ENCODE peak calls at places on chromosomes 1 and 21, in ten cellular contexts. B is kidney epithelial cell, Q is AG09309, J is breast epithelium, C is cardiac fibroblast, P is lung, U is mammary epithelial cell, G is colonic mucosa, V is tibial artery, X is testis. R is an unnamed sample.

GRCh38 chr1:30768169-30768829 is 10.7 kb upstream of the LAPTM5 start:
- DNase-seq in B (no peak), J (no peak), U (no peak), Q (no peak), G (no peak), C (no peak), X (no peak), V (no peak), P (no peak), R (no peak)

GRCh38 chr1:191590578-191590977 is 567.7 kb upstream of the RGS18 start:
- DNase-seq in J (no peak), P (no peak), U (no peak), G (no peak), V (no peak), C (no peak), Q (no peak), B (no peak), X (no peak), R (no peak)

GRCh38 chr1:54311506-54311905 is 94.7 kb downstream of the SSBP3 start:
- DNase-seq in X (no peak), J (no peak), V (no peak), C (no peak), G (no peak), P (no peak), Q (no peak), B (no peak), U (no peak), R (no peak)

GRCh38 chr1:44170281-44170823 is 28.9 kb upstream of the KLF18 start:
- DNase-seq in G (no peak), U (no peak), C (peak), P (no peak), Q (peak), J (no peak), V (no peak), B (no peak), X (no peak), R (peak)

GRCh38 chr1:91885331-91885715 is 628 bp downstream of the TGFBR3 start:
- DNase-seq in V (peak), C (peak), X (peak), B (no peak), U (no peak), J (no peak), G (peak), P (peak), Q (no peak), R (peak)

GRCh38 chr1:43344267-43344666 is 6.6 kb downstream of the MPL start:
- DNase-seq in C (peak), U (no peak), X (no peak), V (peak), J (no peak), B (no peak), G (no peak), P (no peak), Q (no peak), R (no peak)

GRCh38 chr1:112708002-112708448 is 1.1 kb upstream of the RHOC start:
- DNase-seq in V (no peak), C (no peak), X (no peak), G (no peak), B (no peak), Q (no peak), J (no peak), U (no peak), P (no peak), R (no peak)

GRCh38 chr21:38219049-38219628 is 37.7 kb upstream of the KCNJ15 start:
- DNase-seq in U (peak), P (peak), G (peak), Q (peak), C (peak), V (peak), B (no peak), J (peak), X (peak), R (peak)

GRCh38 chr1:24957016-24957807 is 27.1 kb upstream of the RUNX3 start:
- DNase-seq in J (no peak), V (no peak), Q (no peak), P (no peak), X (no peak), U (peak), G (no peak), C (no peak), B (no peak), R (no peak)

GRCh38 chr1:92820551-92820950 is 11.3 kb upstream of the RPL5 start:
- DNase-seq in G (no peak), P (no peak), V (no peak), C (no peak), J (no peak), U (no peak), X (no peak), B (no peak), Q (no peak), R (peak)

GRCh38 chr1:47917696-47918095 is 79.5 kb downstream of the TRABD2B start:
- DNase-seq in X (no peak), Q (no peak), U (no peak), P (no peak), B (no peak), G (no peak), V (no peak), C (no peak), J (no peak), R (no peak)

GRCh38 chr1:192904438-192904895 is 95.6 kb downstream of the RGS2 start:
- DNase-seq in G (no peak), Q (peak), U (peak), P (no peak), C (peak), V (peak), X (no peak), J (no peak), B (peak), R (peak)

GRCh38 chr1:228372183-228373003 is 34.2 kb downstream of the TRIM11 start:
- DNase-seq in X (peak), V (peak), J (no peak), P (no peak), U (no peak), B (peak), C (no peak), Q (no peak), G (peak), R (no peak)

GRCh38 chr1:244214009-244214967 is 163.2 kb downstream of the ZBTB18 start:
- DNase-seq in P (no peak), X (no peak), U (peak), G (no peak), J (no peak), B (peak), C (peak), Q (peak), V (no peak), R (peak)

GRCh38 chr21:33396966-33397365 is 6.2 kb upstream of the IFNGR2 start:
- DNase-seq in G (no peak), B (no peak), Q (no peak), C (peak), P (no peak), X (no peak), U (peak), J (no peak), V (no peak), R (peak)

GRCh38 chr1:20682571-20683236 is 21.5 kb upstream of the DDOST start:
- DNase-seq in V (no peak), U (no peak), C (no peak), Q (no peak), P (no peak), J (no peak), G (no peak), X (no peak), B (no peak), R (no peak)

DNA sequence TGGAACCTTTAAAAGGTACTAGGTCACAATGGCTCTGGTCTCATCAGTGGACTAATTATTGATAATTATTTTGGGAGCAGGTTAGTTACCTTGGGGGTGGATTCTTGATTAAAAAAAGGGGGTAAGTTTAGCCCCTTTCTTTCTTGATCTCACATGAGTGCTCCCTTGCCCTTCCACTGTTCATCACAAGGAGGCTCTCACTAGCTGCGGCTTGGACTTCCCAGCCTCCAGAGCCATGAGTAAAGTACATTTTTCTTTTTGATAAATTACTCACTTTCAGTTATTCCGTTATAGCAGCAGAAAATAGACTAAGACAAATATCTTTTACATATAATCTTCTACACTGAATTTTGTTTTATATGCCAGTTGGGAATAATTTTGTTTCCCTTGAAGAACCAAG is 254.8 kb upstream of the DEPDC1 start:
- DNase-seq in P (no peak), C (no peak), V (no peak), X (no peak), G (no peak), Q (no peak), J (no peak), U (no peak), B (no peak), R (no peak)
- TF ChIP-seq CTCF in P (no peak), C (no peak), V (no peak), X (no peak), G (no peak), Q (no peak), J (no peak), U (peak), B (peak), R (no peak)

GRCh38 chr21:36325373-36326010 is 5.5 kb downstream of the MORC3 start:
- DNase-seq in J (no peak), G (no peak), P (no peak), B (no peak), U (peak), X (no peak), Q (no peak), C (no peak), V (no peak), R (peak)

GRCh38 chr21:36321325-36322082 is 1.5 kb downstream of the MORC3 start:
- DNase-seq in V (no peak), J (no peak), Q (no peak), U (peak), C (peak), X (peak), G (no peak), B (no peak), P (no peak), R (peak)

GRCh38 chr21:36322083-36322424 is 2.1 kb downstream of the MORC3 start:
- DNase-seq in V (no peak), Q (no peak), B (no peak), G (no peak), X (no peak), U (no peak), J (no peak), P (no peak), C (no peak), R (no peak)

GRCh38 chr21:36320421-36321324 is 676 bp downstream of the MORC3 start:
- DNase-seq in X (peak), J (peak), Q (no peak), P (peak), G (peak), V (peak), B (no peak), U (peak), C (peak), R (peak)

GRCh38 chr21:36323032-36323431 is 3.0 kb downstream of the MORC3 start:
- DNase-seq in J (no peak), B (no peak), X (no peak), Q (no peak), U (peak), V (no peak), P (no peak), C (no peak), G (no peak), R (peak)
- H3K4me3 ChIP-seq in J (no peak), B (no peak), X (no peak), Q (no peak), U (no peak), V (no peak), P (no peak), C (no peak), G (no peak), R (no peak)

GRCh38 chr1:248703674-248704073 is 1.1 kb upstream of the OR14I1 start:
- DNase-seq in J (no peak), G (no peak), B (no peak), P (no peak), U (no peak), X (no peak), V (no peak), Q (no peak), C (no peak), R (no peak)
- TF ChIP-seq CTCF in J (no peak), G (peak), B (no peak), P (no peak), U (no peak), X (no peak), V (no peak), Q (no peak), C (no peak), R (no peak)

GRCh38 chr1:223543559-223543958 is 121.9 kb downstream of the CAPN8 start:
- DNase-seq in Q (no peak), C (no peak), B (no peak), V (no peak), P (no peak), J (no peak), U (no peak), G (no peak), X (no peak), R (peak)
- H3K4me3 ChIP-seq in Q (no peak), C (no peak), B (no peak), V (no peak), P (no peak), J (no peak), U (no peak), G (no peak), X (no peak), R (no peak)

R was measured in fibroblast of mammary gland.